ENCODE peak calls at places on chromosomes 3 and 15, in four cellular contexts. U is GM12865, D is NCI-H226, N is psoas muscle. K is an unnamed sample.

GRCh38 chr15:63498815-63499549 is 5.4 kb upstream of the USP3 start:
- DNase-seq in U (peak; percentile 57), N (no peak), D (no peak), K (peak; percentile 70)

GRCh38 chr3:110164632-110165240 is 827.4 kb upstream of the DPPA4 start:
- DNase-seq in N (no peak), U (no peak), D (no peak), K (no peak)

GRCh38 chr15:83845230-83845629 is 191.3 kb downstream of the ADAMTSL3 start:
- DNase-seq in D (peak; percentile 91), N (no peak), U (no peak), K (no peak)

GRCh38 chr3:72665701-72666443 is 182.4 kb downstream of the SHQ1 start:
- DNase-seq in U (peak; percentile 58), N (no peak), D (no peak), K (no peak)

GRCh38 chr3:16609927-16610580 is 4.8 kb upstream of the DAZL start:
- DNase-seq in N (no peak), D (no peak), U (no peak), K (no peak)

GRCh38 chr15:51861557-51862350 is 32.3 kb downstream of the TMOD3 start:
- DNase-seq in N (no peak), U (no peak), D (peak; percentile 24), K (no peak)

GRCh38 chr3:54892168-54892567 is 35.7 kb downstream of the LRTM1 start:
- DNase-seq in N (no peak), D (no peak), U (no peak), K (no peak)

GRCh38 chr15:73873456-73873855 is at the start of gene TBC1D21:
- DNase-seq in N (no peak), D (no peak), U (no peak), K (no peak)

GRCh38 chr3:147521646-147522045 is 112.5 kb downstream of the ZIC1 start:
- DNase-seq in U (no peak), D (peak; percentile 39), N (no peak), K (no peak)

GRCh38 chr15:65132841-65133549 is 613 bp downstream of the PDCD7 start:
- DNase-seq in N (peak; percentile 41), D (peak; percentile 47), U (peak; percentile 69), K (peak; percentile 84)

GRCh38 chr3:29642393-29643033 is 361.6 kb downstream of the RBMS3 start:
- DNase-seq in D (peak; percentile 37), U (peak; percentile 5), N (peak; percentile 19), K (peak; percentile 45)

GRCh38 chr3:57085211-57085610 is 24.7 kb downstream of the SPATA12 start:
- DNase-seq in N (no peak), D (no peak), U (no peak), K (no peak)

GRCh38 chr3:121431717-121432517 is 113.9 kb downstream of the POLQ start:
- DNase-seq in D (no peak), N (no peak), U (peak; percentile 78), K (no peak)

GRCh38 chr3:183265713-183266417 is 12.8 kb downstream of the B3GNT5 start:
- DNase-seq in D (peak; percentile 83), N (no peak), U (no peak), K (no peak)

GRCh38 chr3:116059421-116060096 is 385.7 kb downstream of the LSAMP start:
- DNase-seq in U (no peak), D (peak; percentile 33), N (no peak), K (no peak)